ENCODE peak calls at places on chromosomes 1 and 21, in nine cellular contexts. I is stimulated activated CD4-positive, alpha-beta T cell treated with anti-CD3 and anti-CD28 coated beads, Interleukin-12 subunit alpha, Interleukin-12 subunit beta, amount 100 ng/mL, for 4 hours; C is ELF-1; V is pancreas; O is left lobe of liver; K is stimulated activated naive CD4-positive, alpha-beta T cell; E is GM23338; R is fibroblast of mammary gland; Y is EL. M is an unnamed sample.
A peak's percentile ranks its signal among the peaks of the same experiment; 100 is the strongest.

GRCh38 chr1:71695820-71696219 is 586.5 kb downstream of the NEGR1 start:
- DNase-seq in E (no peak), I (no peak), C (no peak), O (no peak), Y (peak; percentile 5), V (no peak), K (no peak), R (peak; percentile 24), M (no peak)

GRCh38 chr1:246121533-246121932 is 385.5 kb downstream of the SMYD3 start:
- DNase-seq in C (no peak), K (no peak), Y (peak; percentile 40), R (peak; percentile 18), E (no peak), V (no peak), O (no peak), I (no peak), M (no peak)

GRCh38 chr1:29839726-29840125 is 603.4 kb downstream of the PTPRU start:
- DNase-seq in O (no peak), Y (no peak), I (no peak), K (no peak), E (no peak), C (no peak), R (no peak), V (no peak), M (no peak)

GRCh38 chr1:53396563-53397268 is 62.5 kb upstream of the DMRTB1 start:
- DNase-seq in E (no peak), I (no peak), Y (no peak), R (no peak), C (peak; percentile 52), O (no peak), V (no peak), K (no peak), M (no peak)

GRCh38 chr1:12085643-12086260 is 22.6 kb downstream of the TNFRSF8 start:
- DNase-seq in C (no peak), R (no peak), O (no peak), V (no peak), E (no peak), K (no peak), I (no peak), Y (no peak), M (no peak)

GRCh38 chr1:77688939-77689338 is 6.5 kb upstream of the ZZZ3 start:
- DNase-seq in V (no peak), E (no peak), C (no peak), Y (no peak), R (no peak), O (no peak), K (no peak), I (no peak), M (no peak)

GRCh38 chr1:207097871-207098324 is 6.1 kb upstream of the C4BPA start:
- DNase-seq in K (no peak), O (no peak), E (no peak), R (no peak), I (peak; percentile 18), V (no peak), C (no peak), Y (no peak), M (no peak)

GRCh38 chr1:97827887-97828286 is 92.9 kb downstream of the DPYD start:
- DNase-seq in V (no peak), R (no peak), K (no peak), O (no peak), I (no peak), C (no peak), Y (no peak), E (peak; percentile 45), M (no peak)

GRCh38 chr1:37484325-37485051 is 10.1 kb downstream of the ZC3H12A start:
- DNase-seq in O (no peak), I (no peak), K (no peak), C (no peak), Y (no peak), V (peak; percentile 51), R (no peak), E (no peak), M (no peak)

GRCh38 chr1:171433451-171433850 is 51.9 kb upstream of the PRRC2C start:
- DNase-seq in C (no peak), V (no peak), E (no peak), K (no peak), R (peak; percentile 95), I (no peak), O (no peak), Y (peak; percentile 81), M (no peak)

GRCh38 chr1:161910516-161911077 is 113.1 kb downstream of the OLFML2B start:
- DNase-seq in C (no peak), O (no peak), K (no peak), E (no peak), I (no peak), Y (peak; percentile 52), R (peak; percentile 19), V (no peak), M (no peak)

GRCh38 chr1:32339363-32339978 is 3.4 kb upstream of the MARCKSL1 start:
- DNase-seq in O (no peak), C (peak; percentile 64), K (no peak), V (no peak), E (no peak), I (peak; percentile 36), R (peak; percentile 72), Y (peak; percentile 76), M (no peak)

GRCh38 chr21:28160378-28160777 is 832.3 kb downstream of the LTN1 start:
- DNase-seq in R (peak; percentile 37), C (no peak), V (no peak), O (no peak), I (no peak), Y (no peak), E (no peak), K (no peak), M (no peak)

GRCh38 chr1:1540015-1540816 is at the start of gene TMEM240:
- DNase-seq in E (peak; percentile 91), C (peak; percentile 51), I (peak; percentile 55), Y (peak; percentile 80), R (peak; percentile 72), O (no peak), V (peak; percentile 38), K (peak; percentile 35), M (no peak)

GRCh38 chr1:19463204-19463803 is 22.0 kb downstream of the CAPZB start:
- DNase-seq in K (peak; percentile 32), E (no peak), C (no peak), O (no peak), R (no peak), I (no peak), V (no peak), Y (no peak), M (no peak)

GRCh38 chr1:96865731-96866684 is 144.4 kb downstream of the PTBP2 start:
- DNase-seq in Y (peak; percentile 97), V (no peak), K (no peak), I (no peak), C (no peak), R (peak; percentile 100), E (no peak), O (no peak), M (no peak)

M was measured in Caco-2.